ENCODE peak calls at places on chromosomes 1 and 21, in nine cellular contexts. F is MCF 10A; X is EL; C is caudate nucleus; G is T1000; H is WTC11; V is HepG2; N is stimulated activated CD4-positive, alpha-beta T cell treated with anti-CD3 and anti-CD28 coated beads, Interleukin-4, amount 100 ng/mL, for 48 hours; Y is AG04450. U is an unnamed sample.

GRCh38 chr1:50423670-50424000 is 392 bp upstream of the DMRTA2 start:
- DNase-seq in V (no peak), H (no peak), X (peak; percentile 43), G (no peak), Y (no peak), N (no peak), F (no peak), C (no peak), U (no peak)

GRCh38 chr1:166069390-166069789 is 97.4 kb downstream of the FAM78B start:
- DNase-seq in G (no peak), Y (no peak), X (no peak), C (no peak), H (no peak), V (no peak), N (no peak), F (peak; percentile 65), U (no peak)

GRCh38 chr1:152768847-152769533 is 6.0 kb upstream of the LCE1F start:
- DNase-seq in N (no peak), V (no peak), F (peak; percentile 63), C (no peak), Y (no peak), H (no peak), X (peak; percentile 37), G (no peak), U (no peak)

GRCh38 chr1:45925728-45926287 is 122.4 kb downstream of the MAST2 start:
- DNase-seq in H (no peak), Y (no peak), N (no peak), V (no peak), G (no peak), F (no peak), C (no peak), X (no peak), U (no peak)

GRCh38 chr1:178294654-178295053 is 200.8 kb downstream of the RASAL2 start:
- DNase-seq in X (no peak), H (no peak), C (no peak), N (no peak), V (no peak), F (no peak), Y (no peak), G (no peak), U (no peak)

GRCh38 chr1:183195146-183195571 is 9.1 kb downstream of the LAMC2 start:
- DNase-seq in V (no peak), C (no peak), G (no peak), H (no peak), N (no peak), F (peak; percentile 62), Y (no peak), X (peak; percentile 44), U (no peak)

GRCh38 chr1:82485591-82486369 is 685.0 kb downstream of the ADGRL2 start:
- DNase-seq in Y (no peak), F (peak; percentile 45), C (no peak), G (no peak), N (no peak), H (peak; percentile 18), X (peak; percentile 43), V (no peak), U (no peak)

GRCh38 chr1:222370911-222371717 is 176.8 kb downstream of the HHIPL2 start:
- DNase-seq in G (peak; percentile 59), C (no peak), N (no peak), H (no peak), V (no peak), X (peak; percentile 98), Y (peak; percentile 96), F (peak; percentile 81), U (no peak)

GRCh38 chr21:42465008-42465878 is 30.8 kb downstream of the RSPH1 start:
- DNase-seq in C (no peak), H (no peak), G (no peak), F (no peak), Y (no peak), V (no peak), N (no peak), X (no peak), U (no peak)

GRCh38 chr1:166813508-166814223 is 25.6 kb upstream of the POGK start:
- DNase-seq in H (no peak), X (no peak), N (no peak), C (no peak), G (no peak), Y (no peak), F (no peak), V (no peak), U (no peak)

GRCh38 chr1:37158113-37158749 is 123.9 kb upstream of the GRIK3 start:
- DNase-seq in N (no peak), X (no peak), V (no peak), F (no peak), H (no peak), Y (no peak), C (peak; percentile 23), G (no peak), U (no peak)

GRCh38 chr1:244100691-244101453 is 49.8 kb downstream of the ZBTB18 start:
- DNase-seq in Y (peak; percentile 32), C (no peak), F (no peak), V (no peak), X (no peak), H (no peak), G (no peak), N (no peak), U (no peak)

GRCh38 chr1:225866061-225866844 is 15.9 kb downstream of the TMEM63A start:
- DNase-seq in V (no peak), N (peak; percentile 69), X (peak; percentile 83), H (no peak), Y (peak; percentile 30), C (no peak), F (peak; percentile 72), G (no peak), U (peak; percentile 62)

GRCh38 chr1:36717431-36717830 is 234.7 kb upstream of the CSF3R start:
- DNase-seq in V (no peak), G (no peak), C (no peak), X (no peak), Y (no peak), N (no peak), F (no peak), H (no peak), U (no peak)

GRCh38 chr1:173190101-173190895 is 16.8 kb downstream of the TNFSF4 start:
- DNase-seq in G (peak; percentile 41), F (peak; percentile 100), V (peak; percentile 85), C (no peak), H (no peak), X (peak; percentile 82), Y (no peak), N (no peak), U (no peak)

GRCh38 chr21:29449306-29449940 is 150.7 kb downstream of the BACH1 start:
- DNase-seq in X (no peak), N (no peak), V (no peak), H (no peak), G (no peak), C (no peak), Y (no peak), F (no peak), U (peak; percentile 85)

GRCh38 chr21:46459356-46460112 is 843 bp downstream of the DIP2A start:
- DNase-seq in X (peak; percentile 55), H (peak; percentile 32), N (no peak), F (peak; percentile 37), Y (no peak), V (no peak), C (no peak), G (no peak), U (peak; percentile 15)

GRCh38 chr21:34639882-34640788 is 25.2 kb upstream of the RCAN1 start:
- DNase-seq in Y (no peak), V (no peak), C (no peak), X (no peak), F (no peak), H (no peak), G (no peak), N (peak; percentile 24), U (peak; percentile 11)

GRCh38 chr1:27192039-27192529 is 37.2 kb upstream of the SLC9A1 start:
- DNase-seq in N (no peak), F (peak; percentile 58), H (no peak), Y (no peak), X (no peak), V (peak; percentile 78), C (no peak), G (no peak), U (no peak)

GRCh38 chr1:199174336-199174735 is 535.5 kb downstream of the PTPRC start:
- DNase-seq in G (no peak), X (no peak), V (no peak), Y (no peak), N (no peak), C (no peak), H (no peak), F (no peak), U (no peak)

GRCh38 chr1:175193339-175193950 is 869 bp upstream of the KIAA0040 start:
- DNase-seq in H (no peak), G (no peak), V (no peak), F (peak; percentile 44), C (no peak), X (peak; percentile 28), N (no peak), Y (no peak), U (no peak)

GRCh38 chr1:207089627-207090265 is 1.1 kb downstream of the C4BPB start:
- DNase-seq in X (no peak), H (no peak), F (no peak), N (no peak), G (no peak), C (no peak), V (peak; percentile 23), Y (no peak), U (no peak)

GRCh38 chr1:229383961-229384360 is 41.1 kb upstream of the CCSAP start:
- DNase-seq in G (no peak), N (no peak), Y (no peak), X (no peak), H (no peak), C (no peak), F (no peak), V (no peak), U (no peak)

GRCh38 chr1:87333692-87334347 is 5.1 kb downstream of the LMO4 start:
- DNase-seq in H (no peak), N (no peak), V (no peak), Y (no peak), G (no peak), F (no peak), C (no peak), X (no peak), U (no peak)

GRCh38 chr1:211379446-211379845 is 52.8 kb downstream of the TRAF5 start:
- DNase-seq in C (no peak), V (no peak), G (no peak), F (no peak), N (no peak), X (no peak), Y (no peak), H (no peak), U (no peak)

GRCh38 chr1:31785947-31786290 is 21.8 kb upstream of the ADGRB2 start:
- DNase-seq in C (no peak), Y (no peak), F (no peak), G (no peak), H (peak; percentile 3), V (no peak), X (no peak), N (no peak), U (no peak)

GRCh38 chr1:117572546-117572945 is 33.3 kb upstream of the TENT5C start:
- DNase-seq in X (no peak), G (no peak), H (no peak), V (no peak), C (no peak), F (no peak), N (no peak), Y (no peak), U (no peak)

GRCh38 chr1:19981507-19982312 is 2.3 kb upstream of the PLA2G2A start:
- DNase-seq in C (no peak), H (no peak), X (no peak), Y (no peak), V (peak; percentile 97), G (no peak), N (no peak), F (no peak), U (no peak)

GRCh38 chr1:41728403-41729202 is 190.1 kb downstream of the HIVEP3 start:
- DNase-seq in G (no peak), C (no peak), H (no peak), V (no peak), Y (no peak), X (no peak), F (no peak), N (peak; percentile 63), U (no peak)

GRCh38 chr1:27455166-27455811 is 34.7 kb downstream of the WASF2 start:
- DNase-seq in C (no peak), V (no peak), Y (no peak), F (no peak), G (no peak), N (no peak), X (no peak), H (no peak), U (peak; percentile 16)

GRCh38 chr1:2804628-2805351 is 3.3 kb upstream of the TTC34 start:
- DNase-seq in N (no peak), F (no peak), H (no peak), X (no peak), Y (no peak), V (no peak), C (no peak), G (no peak), U (no peak)

U was measured in stimulated activated naive CD4-positive, alpha-beta T cell.